ENCODE peak calls at places on chromosome 2, in ten cellular contexts. L is nephron progenitor cell; S is NCI-H446 treated with DMSO at 0.1 percent for 48 hours; I is occipital lobe; W is NCI-H2171 treated with DMSO at 0.1 percent for 48 hours; A is ELR; G is activated CD8-positive, alpha-beta memory T cell treated with anti-CD3 and anti-CD28 coated beads for 24 hours; R is GM19239; Y is ovary; Q is putamen. D is an unnamed sample.

GRCh38 chr2:25362564-25363145 is 20.9 kb upstream of the DNMT3A start:
- DNase-seq in L (no peak), S (no peak), I (no peak), W (peak), A (no peak), G (peak), R (peak), Y (peak), Q (no peak), D (peak)

GRCh38 chr2:216560695-216561370 is 62.2 kb downstream of the RPL37A start:
- DNase-seq in L (no peak), S (no peak), I (no peak), W (no peak), A (no peak), G (no peak), R (no peak), Y (peak), Q (no peak), D (no peak)

GRCh38 chr2:893311-893710 is 57.3 kb upstream of the SNTG2 start:
- DNase-seq in L (peak), S (no peak), I (no peak), W (no peak), A (peak), G (peak), R (no peak), Y (no peak), Q (no peak), D (no peak)

GRCh38 chr2:203650860-203651613 is 55.4 kb upstream of the CD28 start:
- DNase-seq in L (no peak), S (peak), I (no peak), W (peak), A (peak), G (no peak), R (no peak), Y (no peak), Q (peak), D (peak)

GRCh38 chr2:437180-437579 is 149.3 kb upstream of the ALKAL2 start:
- DNase-seq in L (no peak), S (no peak), I (no peak), W (peak), A (no peak), G (no peak), R (no peak), Y (no peak), Q (no peak), D (no peak)

GRCh38 chr2:12816379-12817306 is 99.9 kb downstream of the TRIB2 start:
- DNase-seq in L (no peak), S (no peak), I (no peak), W (no peak), A (peak), G (no peak), R (no peak), Y (no peak), Q (no peak), D (no peak)

GRCh38 chr2:26914286-26914962 is 56.0 kb upstream of the MAPRE3 start:
- DNase-seq in L (peak), S (no peak), I (no peak), W (no peak), A (no peak), G (peak), R (no peak), Y (no peak), Q (no peak), D (no peak)

GRCh38 chr2:77566582-77566981 is 44.4 kb upstream of the LRRTM4 start:
- DNase-seq in L (no peak), S (no peak), I (no peak), W (no peak), A (no peak), G (no peak), R (no peak), Y (no peak), Q (no peak), D (no peak)

GRCh38 chr2:8458461-8459459 is 223.1 kb upstream of the ID2 start:
- DNase-seq in L (no peak), S (no peak), I (no peak), W (no peak), A (no peak), G (no peak), R (no peak), Y (no peak), Q (no peak), D (no peak)

GRCh38 chr2:181130686-181131085 is 150.3 kb downstream of the UBE2E3 start:
- DNase-seq in L (no peak), S (no peak), I (no peak), W (no peak), A (no peak), G (no peak), R (no peak), Y (no peak), Q (no peak), D (no peak)

GRCh38 chr2:95346236-95346737 is 49.1 kb downstream of the KCNIP3 start:
- DNase-seq in L (peak), S (no peak), I (no peak), W (no peak), A (peak), G (no peak), R (no peak), Y (peak), Q (no peak), D (peak)

GRCh38 chr2:112547333-112547732 is 5.1 kb downstream of the POLR1B start:
- DNase-seq in L (peak), S (no peak), I (no peak), W (peak), A (peak), G (no peak), R (no peak), Y (no peak), Q (peak), D (peak)

GRCh38 chr2:101307503-101307902 is 998 bp downstream of the RNF149 start:
- DNase-seq in L (no peak), S (no peak), I (no peak), W (no peak), A (peak), G (no peak), R (no peak), Y (no peak), Q (no peak), D (no peak)